ENCODE peak calls at places on chromosomes 12 and 14, in four cellular contexts. K, W, H and P are unnamed samples.

GRCh38 chr12:7101047-7101693 is 7.8 kb downstream of the C1RL start:
- DNase-seq in W (no peak), K (no peak), H (no peak), P (no peak)

GRCh38 chr14:83940253-83940652 is 1589.7 kb upstream of the FLRT2 start:
- DNase-seq in H (no peak), W (no peak), K (no peak), P (no peak)

GRCh38 chr14:39232554-39233415 is 930 bp upstream of the MIA2 start:
- DNase-seq in W (no peak), K (no peak), H (peak), P (peak)

GRCh38 chr12:46556105-46556559 is 183.6 kb upstream of the SLC38A2 start:
- DNase-seq in W (no peak), H (peak), K (no peak), P (peak)

GRCh38 chr12:79959484-79959883 is 24.6 kb upstream of the PPP1R12A start:
- DNase-seq in K (no peak), H (no peak), W (no peak), P (no peak)

GRCh38 chr12:101490286-101490920 is 15.3 kb downstream of the SPIC start:
- DNase-seq in W (peak), H (peak), K (peak), P (peak)

GRCh38 chr14:71235865-71236264 is 328.6 kb downstream of the PCNX1 start:
- DNase-seq in H (no peak), K (no peak), W (no peak), P (no peak)

GRCh38 chr12:104055686-104056388 is 5.8 kb upstream of the GLT8D2 start:
- DNase-seq in K (no peak), W (no peak), H (no peak), P (no peak)

GRCh38 chr14:50619569-50620141 is 48.5 kb downstream of the SAV1 start:
- DNase-seq in H (peak), K (no peak), W (peak), P (peak)

GRCh38 chr14:58401587-58401986 is 5.9 kb downstream of the TOMM20L start:
- DNase-seq in W (no peak), H (no peak), K (no peak), P (no peak)

GRCh38 chr14:94907626-94908261 is 137.8 kb upstream of the GSC start:
- DNase-seq in W (no peak), K (no peak), H (no peak), P (no peak)

GRCh38 chr12:104890463-104891096 is 67.5 kb downstream of the SLC41A2 start:
- DNase-seq in H (no peak), K (no peak), W (no peak), P (no peak)

GRCh38 chr12:104171785-104172563 is 34.0 kb upstream of the NFYB start:
- DNase-seq in W (peak), H (no peak), K (peak), P (no peak)

GRCh38 chr14:23405096-23405495 is 3.0 kb downstream of the MYH6 start:
- DNase-seq in K (no peak), W (no peak), H (no peak), P (no peak)

GRCh38 chr14:49992901-49993335 is 100.0 kb downstream of the ARF6 start:
- DNase-seq in H (peak), W (no peak), K (no peak), P (peak)

GRCh38 chr12:4027412-4027811 is 154.2 kb upstream of the PARP11 start:
- DNase-seq in W (no peak), K (no peak), H (peak), P (no peak)

GRCh38 chr14:76053576-76054369 is 68.2 kb downstream of the IFT43 start:
- DNase-seq in W (no peak), H (no peak), K (no peak), P (no peak)

GRCh38 chr12:120367252-120367923 is 1.6 kb downstream of the MSI1 start:
- DNase-seq in H (no peak), W (peak), K (no peak), P (peak)
- TF ChIP-seq RNF2 in H (no peak), W (no peak), K (no peak), P (no peak)

DNA sequence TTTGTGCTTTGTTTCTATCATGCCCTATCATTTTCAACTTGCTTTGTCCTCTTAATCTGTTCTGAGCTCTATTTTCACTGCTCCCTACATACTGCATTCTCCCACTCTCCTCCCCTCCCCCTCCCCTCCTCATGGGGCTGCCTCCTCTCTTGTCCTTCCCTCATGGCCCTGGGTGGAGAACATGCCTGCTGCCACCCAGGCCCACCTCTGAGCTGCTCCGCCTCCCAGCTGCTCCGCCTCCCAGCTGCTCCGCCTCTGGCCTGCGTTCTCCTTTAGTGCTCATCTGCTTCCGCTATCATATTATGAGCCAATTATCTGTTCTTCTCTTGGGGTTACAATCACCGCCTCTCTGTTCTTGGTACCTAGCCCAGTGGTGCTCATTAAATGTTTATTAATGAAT is 32.2 kb upstream of the FAM181A start:
- DNase-seq in K (no peak), H (no peak), W (no peak), P (no peak)
- TF ChIP-seq RAD21 in K (peak), H (no peak), W (no peak), P (no peak)

GRCh38 chr12:95118138-95118787 is 44.8 kb upstream of the NR2C1 start:
- DNase-seq in K (no peak), H (peak), W (no peak), P (peak)
- TF ChIP-seq RNF2 in K (no peak), H (no peak), W (no peak), P (no peak)

DNA sequence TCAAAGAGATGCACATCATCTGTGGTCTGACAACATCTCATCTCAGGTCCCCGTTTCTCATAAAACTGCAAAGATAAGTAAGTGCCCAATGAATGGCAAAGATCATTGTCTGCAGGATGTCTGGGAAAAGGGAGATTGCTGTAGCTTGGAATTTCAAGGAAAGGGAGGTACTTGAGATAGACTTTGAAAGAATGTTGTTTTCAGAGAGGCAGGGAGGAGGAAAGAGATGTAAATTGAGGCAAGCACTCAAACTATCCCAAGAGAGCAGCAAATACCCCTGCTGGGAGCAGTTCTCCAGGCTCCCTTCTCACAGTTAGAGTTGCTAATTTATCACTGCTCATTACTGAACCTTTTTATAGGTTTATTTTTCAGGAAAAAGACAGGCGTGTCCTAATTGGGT is 107.1 kb downstream of the MYRFL start:
- DNase-seq in W (no peak), K (peak), H (no peak), P (no peak)
- TF ChIP-seq RAD21 in W (no peak), K (no peak), H (no peak), P (no peak)

GRCh38 chr12:49198431-49199155 is 9.7 kb upstream of the TUBA1A start:
- DNase-seq in W (no peak), H (no peak), K (no peak), P (no peak)
- TF ChIP-seq RNF2 in W (no peak), H (no peak), K (no peak), P (no peak)